ENCODE peak calls at places on chromosomes 3 and 15, in five cellular contexts. V is body of pancreas; G is activated T-cell treated with anti-CD3 and anti-CD28 coated beads, Interleukin-2, amount 50 U/mL, for 72 hours; Z is DMS53; E is stimulated activated CD4-positive, alpha-beta T cell treated with anti-CD3 and anti-CD28 coated beads, Interleukin-4, amount 100 ng/mL, for 48 hours. J is an unnamed sample.

GRCh38 chr15:64897345-64897985 is 14.2 kb upstream of the ANKDD1A start:
- DNase-seq in V (peak; percentile 26), G (no peak), Z (no peak), E (no peak), J (peak; percentile 48)

GRCh38 chr15:40320931-40321371 is 2.5 kb upstream of the INAFM2 start:
- DNase-seq in V (peak; percentile 70), G (peak; percentile 62), Z (peak; percentile 72), E (no peak), J (no peak)

GRCh38 chr3:98855811-98856400 is 45.6 kb downstream of the DCBLD2 start:
- DNase-seq in V (no peak), G (no peak), Z (no peak), E (no peak), J (peak; percentile 93)

GRCh38 chr3:66499881-66500574 is 794 bp downstream of the LRIG1 start:
- DNase-seq in V (peak; percentile 39), G (peak; percentile 62), Z (peak; percentile 49), E (peak; percentile 24), J (no peak)

GRCh38 chr3:149808209-149808829 is 4.7 kb upstream of the RNF13 start:
- DNase-seq in V (peak; percentile 77), G (peak; percentile 55), Z (peak; percentile 84), E (peak; percentile 39), J (peak; percentile 77)

GRCh38 chr15:57485869-57486268 is 105.8 kb upstream of the MYZAP start:
- DNase-seq in V (peak; percentile 88), G (no peak), Z (peak; percentile 89), E (no peak), J (peak; percentile 40)

GRCh38 chr3:157807286-157807685 is 298.9 kb downstream of the SHOX2 start:
- DNase-seq in V (no peak), G (no peak), Z (no peak), E (no peak), J (peak; percentile 24)

GRCh38 chr3:48898383-48899234 is at the start of gene SLC25A20:
- DNase-seq in V (peak; percentile 94), G (peak; percentile 97), Z (peak; percentile 86), E (peak; percentile 92), J (peak; percentile 70)

GRCh38 chr15:47963265-47963664 is 157.5 kb upstream of the SLC24A5 start:
- DNase-seq in V (peak; percentile 55), G (no peak), Z (peak; percentile 37), E (no peak), J (no peak)

GRCh38 chr3:110530902-110531301 is 540.7 kb upstream of the NECTIN3 start:
- DNase-seq in V (no peak), G (no peak), Z (no peak), E (no peak), J (no peak)

GRCh38 chr3:46299608-46300460 is 54.1 kb upstream of the CCR2 start:
- DNase-seq in V (no peak), G (peak; percentile 35), Z (no peak), E (no peak), J (no peak)

J was measured in stromal cell of bone marrow.